ENCODE peak calls at places on chromosomes 12 and 14, in six cellular contexts. R is activated T-cell treated with anti-CD3 and anti-CD28 coated beads for 1 hour; N is left ventricle myocardium inferior; M is stimulated activated CD8-positive, alpha-beta memory T cell treated with anti-CD3 and anti-CD28 coated beads, Interleukin-4, amount 100 ng/mL, for 48 hours; Z is effector CD8-positive, alpha-beta T cell; S is H9. X is an unnamed sample.

GRCh38 chr12:78571953-78572352 is 292.6 kb upstream of the SYT1 start:
- DNase-seq in R (no peak), N (no peak), M (no peak), Z (no peak), S (peak; percentile 68), X (no peak)

GRCh38 chr14:88599761-88600439 is 37.1 kb downstream of the ZC3H14 start:
- DNase-seq in R (no peak), N (no peak), M (peak; percentile 45), Z (no peak), S (no peak), X (no peak)

GRCh38 chr14:59407246-59407615 is 57.9 kb downstream of the GPR135 start:
- DNase-seq in R (no peak), N (no peak), M (no peak), Z (no peak), S (no peak), X (no peak)

GRCh38 chr12:14313379-14313778 is 52.1 kb upstream of the ATF7IP start:
- DNase-seq in R (no peak), N (no peak), M (no peak), Z (no peak), S (no peak), X (no peak)

GRCh38 chr12:72072613-72073212 is 134.1 kb downstream of the TPH2 start:
- DNase-seq in R (no peak), N (no peak), M (no peak), Z (no peak), S (no peak), X (no peak)

GRCh38 chr14:96938946-96939345 is 141.8 kb downstream of the VRK1 start:
- DNase-seq in R (no peak), N (no peak), M (peak; percentile 30), Z (no peak), S (no peak), X (no peak)

GRCh38 chr12:107545737-107546363 is 139.7 kb upstream of the PWP1 start:
- DNase-seq in R (no peak), N (no peak), M (no peak), Z (no peak), S (no peak), X (no peak)

GRCh38 chr12:12704593-12705230 is 8.7 kb upstream of the GPR19 start:
- DNase-seq in R (no peak), N (no peak), M (no peak), Z (no peak), S (peak; percentile 73), X (peak; percentile 89)

GRCh38 chr12:92206596-92206995 is 61.0 kb upstream of the BTG1 start:
- DNase-seq in R (no peak), N (no peak), M (no peak), Z (no peak), S (no peak), X (no peak)

GRCh38 chr14:34098045-34098984 is 147.4 kb upstream of the EGLN3 start:
- DNase-seq in R (no peak), N (no peak), M (peak; percentile 35), Z (no peak), S (no peak), X (peak; percentile 18)

GRCh38 chr12:18261906-18262305 is 588 bp downstream of the PIK3C2G start:
- DNase-seq in R (no peak), N (no peak), M (no peak), Z (no peak), S (no peak), X (no peak)

X was measured in small intestine.